ENCODE peak calls at places on chromosomes 3 and 15, in four cellular contexts. J is mucosa of gallbladder, W is stomach, I is DMS153. R is an unnamed sample.

GRCh38 chr3:24286405-24286804 is 208.2 kb downstream of the THRB start:
- DNase-seq in J (no peak), W (no peak), I (no peak), R (no peak)

GRCh38 chr15:64006642-64007041 is 39.6 kb downstream of the DAPK2 start:
- DNase-seq in J (peak), W (peak), I (no peak), R (no peak)

GRCh38 chr15:59298255-59298856 is 74.3 kb downstream of the MYO1E start:
- DNase-seq in J (no peak), W (no peak), I (no peak), R (no peak)

GRCh38 chr15:34753236-34753894 is 1.4 kb downstream of the GJD2 start:
- DNase-seq in J (peak), W (no peak), I (no peak), R (peak)

GRCh38 chr3:197309528-197310361 is 11.3 kb upstream of the DLG1 start:
- DNase-seq in J (no peak), W (no peak), I (no peak), R (no peak)

GRCh38 chr15:47773163-47773562 is 55.9 kb downstream of the SEMA6D start:
- DNase-seq in J (no peak), W (no peak), I (no peak), R (no peak)

GRCh38 chr3:30162579-30162978 is 443.8 kb upstream of the TGFBR2 start:
- DNase-seq in J (no peak), W (no peak), I (no peak), R (no peak)

GRCh38 chr15:101543431-101543830 is 53.9 kb upstream of the PCSK6 start:
- DNase-seq in J (no peak), W (no peak), I (no peak), R (no peak)

GRCh38 chr15:89984421-89985010 is 16.6 kb upstream of the ZNF710 start:
- DNase-seq in J (no peak), W (no peak), I (no peak), R (no peak)

GRCh38 chr3:46162975-46163550 is 45.0 kb downstream of the CCR1 start:
- DNase-seq in J (no peak), W (no peak), I (no peak), R (no peak)

GRCh38 chr3:182683335-182684257 is 109.7 kb upstream of the ATP11B start:
- DNase-seq in J (peak), W (peak), I (peak), R (peak)

GRCh38 chr15:98085003-98085639 is 124.6 kb downstream of the ARRDC4 start:
- DNase-seq in J (peak), W (peak), I (no peak), R (peak)

GRCh38 chr3:153640689-153641308 is 478.8 kb downstream of the RAP2B start:
- DNase-seq in J (no peak), W (peak), I (no peak), R (no peak)

GRCh38 chr3:71304684-71305083 is 278.8 kb downstream of the FOXP1 start:
- DNase-seq in J (peak), W (no peak), I (no peak), R (no peak)

GRCh38 chr15:65738649-65739048 is 53.4 kb downstream of the DENND4A start:
- DNase-seq in J (no peak), W (no peak), I (no peak), R (no peak)

GRCh38 chr15:101009176-101009575 is 90.0 kb downstream of the LRRK1 start:
- DNase-seq in J (no peak), W (no peak), I (no peak), R (no peak)

GRCh38 chr3:179067291-179067690 is 4.3 kb downstream of the ZMAT3 start:
- DNase-seq in J (no peak), W (no peak), I (no peak), R (no peak)

GRCh38 chr3:134693226-134693625 is 42.4 kb upstream of the KY start:
- DNase-seq in J (no peak), W (no peak), I (no peak), R (no peak)

GRCh38 chr3:197104738-197105137 is 75.1 kb upstream of the MELTF start:
- DNase-seq in J (no peak), W (no peak), I (no peak), R (no peak)

GRCh38 chr15:91104111-91104510 is 4.1 kb downstream of the SV2B start:
- DNase-seq in J (no peak), W (no peak), I (no peak), R (no peak)

GRCh38 chr3:67916353-67916752 is 261.9 kb upstream of the SUCLG2 start:
- DNase-seq in J (no peak), W (no peak), I (no peak), R (no peak)

GRCh38 chr3:14532691-14533456 is 7.3 kb downstream of the GRIP2 start:
- DNase-seq in J (peak), W (peak), I (peak), R (no peak)

GRCh38 chr15:64010719-64011118 is 35.6 kb downstream of the DAPK2 start:
- DNase-seq in J (peak), W (peak), I (peak), R (peak)

GRCh38 chr3:197847866-197848401 is 56.9 kb downstream of the LRCH3 start:
- DNase-seq in J (no peak), W (no peak), I (no peak), R (no peak)

GRCh38 chr3:43995929-43996378 is 245.7 kb upstream of the TOPAZ1 start:
- DNase-seq in J (no peak), W (no peak), I (no peak), R (no peak)